ENCODE peak calls at places on chromosomes 5 and 9, in four cellular contexts. H is GM13976, F is A549, Z is spleen. M is an unnamed sample.

GRCh38 chr5:145562931-145563330 is 272.2 kb downstream of the PRELID2 start:
- DNase-seq in F (no peak), H (no peak), Z (no peak), M (no peak)

GRCh38 chr5:115415143-115415491 is 118.7 kb upstream of the CCDC112 start:
- DNase-seq in Z (no peak), H (no peak), F (peak), M (no peak)

GRCh38 chr5:176844706-176845391 is 34.5 kb downstream of the UNC5A start:
- DNase-seq in Z (no peak), F (no peak), H (no peak), M (no peak)

GRCh38 chr5:154273028-154273617 is 82.6 kb downstream of the GALNT10 start:
- DNase-seq in F (peak), Z (no peak), H (peak), M (no peak)

GRCh38 chr5:6717687-6718086 is 4.5 kb downstream of the TENT4A start:
- DNase-seq in Z (no peak), F (no peak), H (no peak), M (no peak)

GRCh38 chr5:149118463-149118862 is 22.8 kb upstream of the ABLIM3 start:
- DNase-seq in F (no peak), H (no peak), Z (no peak), M (no peak)

GRCh38 chr9:83047839-83048775 is 14.8 kb downstream of the RASEF start:
- DNase-seq in F (peak), Z (no peak), H (no peak), M (no peak)

GRCh38 chr5:1568201-1568979 is 44.6 kb upstream of the LPCAT1 start:
- DNase-seq in F (peak), H (no peak), Z (no peak), M (no peak)

GRCh38 chr5:142600092-142600491 is 85.8 kb downstream of the FGF1 start:
- DNase-seq in H (no peak), F (no peak), Z (no peak), M (no peak)

GRCh38 chr5:139419793-139420192 is 15.9 kb upstream of the SPATA24 start:
- DNase-seq in F (no peak), H (no peak), Z (no peak), M (no peak)

GRCh38 chr5:141508440-141508807 is 19.5 kb downstream of the PCDHGC5 start:
- DNase-seq in H (no peak), Z (no peak), F (no peak), M (peak)

GRCh38 chr9:128365525-128365924 is 5.6 kb upstream of the URM1 start:
- DNase-seq in F (no peak), Z (no peak), H (no peak), M (no peak)

GRCh38 chr5:133538718-133539117 is 73.6 kb downstream of the FSTL4 start:
- DNase-seq in H (no peak), Z (no peak), F (no peak), M (no peak)

GRCh38 chr5:111719773-111720172 is 37.2 kb downstream of the NREP start:
- DNase-seq in F (no peak), H (no peak), Z (no peak), M (no peak)

GRCh38 chr9:26210338-26210851 is 532.2 kb upstream of the TUSC1 start:
- DNase-seq in F (no peak), Z (no peak), H (no peak), M (no peak)

GRCh38 chr5:146340260-146341081 is 1.8 kb downstream of the POU4F3 start:
- DNase-seq in Z (no peak), F (peak), H (peak), M (peak)

GRCh38 chr5:149583394-149583793 is 2.1 kb downstream of the ARHGEF37 start:
- DNase-seq in F (no peak), H (no peak), Z (no peak), M (no peak)

GRCh38 chr9:72524820-72525539 is 3.6 kb downstream of the TMC1 start:
- DNase-seq in H (peak), F (peak), Z (no peak), M (peak)

GRCh38 chr5:93611900-93612898 is 29.2 kb downstream of the NR2F1 start:
- DNase-seq in H (no peak), F (peak), Z (peak), M (no peak)

GRCh38 chr9:35972093-35972492 is 14.1 kb upstream of the OR2S2 start:
- DNase-seq in Z (no peak), H (no peak), F (no peak), M (no peak)

GRCh38 chr5:117434266-117434665 is 859.6 kb upstream of the SEMA6A start:
- DNase-seq in F (no peak), Z (no peak), H (no peak), M (no peak)

DNA sequence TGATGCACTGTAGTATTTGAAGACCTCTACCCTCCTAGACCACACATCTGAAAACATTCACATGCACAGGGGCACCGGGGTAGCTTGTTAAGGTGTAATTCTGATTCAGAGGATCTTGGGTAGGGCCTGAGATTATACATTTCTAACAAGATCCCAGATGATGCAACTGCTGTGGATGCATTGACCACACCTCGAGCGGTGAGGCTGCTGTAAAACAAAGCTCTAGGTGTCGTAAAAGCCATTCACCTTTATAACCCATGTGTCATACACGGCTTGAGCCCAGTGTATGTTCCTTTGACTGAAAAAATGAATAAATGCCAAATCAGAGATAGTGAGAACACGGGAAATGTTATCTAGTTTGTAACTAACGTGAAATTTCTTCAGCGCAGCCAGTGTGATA is 1578.2 kb upstream of the WWC1 start:
- DNase-seq in F (no peak), H (no peak), Z (no peak), M (no peak)
- TF ChIP-seq CTCF in F (no peak), H (no peak), Z (no peak), M (no peak)

GRCh38 chr5:65382582-65382981 is 99.1 kb downstream of the ADAMTS6 start:
- DNase-seq in F (peak), H (no peak), Z (no peak), M (no peak)
- TF ChIP-seq CTCF in F (no peak), H (no peak), Z (no peak), M (no peak)

GRCh38 chr9:109143881-109144562 is 23.0 kb downstream of the FRRS1L start:
- DNase-seq in H (peak), Z (no peak), F (peak), M (peak)
- TF ChIP-seq CTCF in H (no peak), Z (peak), F (no peak), M (peak)

GRCh38 chr9:103168254-103168653 is 173.1 kb downstream of the CYLC2 start:
- DNase-seq in F (no peak), Z (no peak), H (no peak), M (no peak)
- TF ChIP-seq CTCF in F (no peak), Z (no peak), H (no peak), M (no peak)

DNA sequence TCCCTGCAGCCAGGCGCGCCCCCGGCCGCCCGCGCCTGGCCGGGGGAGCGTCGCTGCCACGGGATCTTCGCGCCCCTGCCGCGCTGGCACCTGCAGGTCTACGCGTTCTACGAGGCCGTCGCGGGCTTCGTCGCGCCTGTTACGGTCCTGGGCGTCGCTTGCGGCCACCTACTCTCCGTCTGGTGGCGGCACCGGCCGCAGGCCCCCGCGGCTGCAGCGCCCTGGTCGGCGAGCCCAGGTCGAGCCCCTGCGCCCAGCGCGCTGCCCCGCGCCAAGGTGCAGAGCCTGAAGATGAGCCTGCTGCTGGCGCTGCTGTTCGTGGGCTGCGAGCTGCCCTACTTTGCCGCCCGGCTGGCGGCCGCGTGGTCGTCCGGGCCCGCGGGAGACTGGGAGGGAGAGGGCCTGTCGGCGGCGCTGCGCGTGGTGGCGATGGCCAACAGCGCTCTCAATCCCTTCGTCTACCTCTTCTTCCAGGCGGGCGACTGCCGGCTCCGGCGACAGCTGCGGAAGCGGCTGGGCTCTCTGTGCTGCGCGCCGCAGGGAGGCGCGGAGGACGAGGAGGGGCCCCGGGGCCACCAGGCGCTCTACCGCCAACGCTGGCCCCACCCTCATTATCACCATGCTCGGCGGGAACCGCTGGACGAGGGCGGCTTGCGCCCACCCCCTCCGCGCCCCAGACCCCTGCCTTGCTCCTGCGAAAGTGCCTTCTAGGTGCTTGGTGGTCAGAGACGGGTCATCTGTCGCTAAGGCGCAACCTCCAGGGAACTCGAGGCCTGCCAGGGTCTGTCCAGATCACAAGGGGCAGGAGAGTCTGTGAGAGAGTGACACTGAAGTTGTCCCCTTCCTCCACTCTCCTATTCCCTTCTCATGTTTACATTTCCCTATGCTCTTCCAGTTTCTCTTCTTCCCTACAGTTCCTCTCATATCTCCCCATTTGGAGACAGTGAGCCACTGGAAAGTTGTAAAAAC is 1.3 kb downstream of the GPR150 start:
- DNase-seq in H (peak), Z (peak), F (peak), M (peak)
- TF ChIP-seq CTCF in H (peak), Z (no peak), F (no peak), M (no peak)

GRCh38 chr5:75532190-75532589 is 20.5 kb downstream of the POLK start:
- DNase-seq in Z (no peak), H (no peak), F (no peak), M (no peak)

GRCh38 chr5:75538201-75538600 is 26.5 kb downstream of the POLK start:
- DNase-seq in F (no peak), Z (no peak), H (no peak), M (no peak)

GRCh38 chr5:75536147-75536546 is 24.5 kb downstream of the POLK start:
- DNase-seq in Z (no peak), F (no peak), H (no peak), M (no peak)

GRCh38 chr5:75534734-75535133 is 23.0 kb downstream of the POLK start:
- DNase-seq in H (no peak), Z (no peak), F (no peak), M (no peak)

GRCh38 chr5:75536694-75537360 is 25.1 kb downstream of the POLK start:
- DNase-seq in F (no peak), Z (peak), H (no peak), M (no peak)
- TF ChIP-seq CTCF in F (no peak), Z (no peak), H (no peak), M (no peak)

GRCh38 chr9:16726023-16726422 is 144.4 kb downstream of the BNC2 start:
- DNase-seq in Z (no peak), F (peak), H (no peak), M (no peak)
- TF ChIP-seq CTCF in Z (no peak), F (peak), H (no peak), M (no peak)

DNA sequence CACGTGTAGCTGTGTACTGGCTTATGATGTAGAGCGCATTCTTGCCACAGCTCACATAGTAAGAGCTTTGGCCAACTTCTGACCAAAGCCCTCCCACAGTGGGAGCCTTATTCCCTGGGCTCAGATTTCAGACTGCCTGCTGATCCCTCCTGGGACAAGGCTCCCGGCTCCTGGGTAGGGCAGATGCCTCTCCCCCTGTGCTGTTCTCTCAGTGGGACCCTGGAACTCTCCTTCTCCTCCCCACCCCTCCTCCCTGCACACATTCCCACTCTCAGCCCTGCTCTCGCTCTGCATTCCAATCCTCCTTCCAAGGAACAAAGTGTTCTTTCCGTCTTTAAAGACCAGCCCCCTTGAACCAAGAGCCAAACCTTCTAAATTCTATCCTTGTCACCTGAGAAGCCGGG is 17.5 kb downstream of the LCP2 start:
- DNase-seq in F (no peak), H (no peak), Z (peak), M (no peak)
- TF ChIP-seq CTCF in F (no peak), H (no peak), Z (no peak), M (no peak)

GRCh38 chr5:169650701-169651331 is 13.7 kb downstream of the DOCK2 start:
- DNase-seq in H (peak), F (peak), Z (no peak), M (peak)

GRCh38 chr5:169649486-169649885 is 12.4 kb downstream of the DOCK2 start:
- DNase-seq in H (no peak), F (no peak), Z (no peak), M (no peak)

GRCh38 chr5:169646856-169647255 is 9.8 kb downstream of the DOCK2 start:
- DNase-seq in H (no peak), Z (no peak), F (no peak), M (peak)

GRCh38 chr5:169647566-169647965 is 10.5 kb downstream of the DOCK2 start:
- DNase-seq in H (peak), Z (no peak), F (no peak), M (no peak)

GRCh38 chr5:169648725-169649124 is 11.7 kb downstream of the DOCK2 start:
- DNase-seq in H (no peak), F (no peak), Z (no peak), M (no peak)
- TF ChIP-seq CTCF in H (no peak), F (no peak), Z (no peak), M (no peak)

M was measured in GM13977.